ENCODE peak calls at places on chromosomes 3 and 15, in nine cellular contexts. Q is type B pancreatic cell, N is T-helper 9 cell, W is H54, B is hepatocyte, C is HS-27A, S is pancreas, K is immature natural killer cell, E is T-helper 2 cell. V is an unnamed sample.

GRCh38 chr15:26260517-26261133 is 397.5 kb upstream of the ATP10A start:
- DNase-seq in B (peak), C (no peak), E (peak), Q (no peak), S (peak), K (no peak), W (no peak), N (peak), V (no peak)

GRCh38 chr15:58229297-58229768 is 91.2 kb downstream of the AQP9 start:
- DNase-seq in E (no peak), N (no peak), K (no peak), B (no peak), S (no peak), Q (no peak), C (no peak), W (no peak), V (no peak)

GRCh38 chr15:101240364-101240763 is 11.5 kb downstream of the CHSY1 start:
- DNase-seq in W (no peak), Q (no peak), N (no peak), C (no peak), K (no peak), B (no peak), E (no peak), S (no peak), V (no peak)

GRCh38 chr3:131903988-131904415 is 130.8 kb downstream of the CPNE4 start:
- DNase-seq in S (no peak), B (peak), Q (no peak), K (no peak), W (peak), N (no peak), C (peak), E (no peak), V (no peak)

GRCh38 chr3:72658466-72659100 is 189.7 kb downstream of the SHQ1 start:
- DNase-seq in K (no peak), S (no peak), B (no peak), W (no peak), N (no peak), E (no peak), Q (no peak), C (no peak), V (no peak)

GRCh38 chr3:184636774-184637316 is 75.0 kb downstream of the MAGEF1 start:
- DNase-seq in W (peak), S (no peak), K (no peak), B (peak), N (no peak), Q (no peak), E (peak), C (peak), V (no peak)

GRCh38 chr3:9399746-9400145 is 2.3 kb downstream of the SETD5 start:
- DNase-seq in K (no peak), S (peak), W (peak), C (peak), Q (no peak), B (peak), N (no peak), E (peak), V (no peak)

GRCh38 chr15:88484781-88485246 is 17.3 kb downstream of the MRPS11 start:
- DNase-seq in B (peak), N (no peak), W (no peak), Q (no peak), S (no peak), E (no peak), C (no peak), K (no peak), V (no peak)

GRCh38 chr3:133880287-133880686 is 15.4 kb downstream of the RAB6B start:
- DNase-seq in C (no peak), K (no peak), S (no peak), B (no peak), N (no peak), Q (peak), E (no peak), W (no peak), V (no peak)

GRCh38 chr3:193744822-193745684 is 152.0 kb downstream of the OPA1 start:
- DNase-seq in N (no peak), W (no peak), E (no peak), Q (no peak), K (no peak), S (peak), C (no peak), B (peak), V (no peak)

GRCh38 chr15:31442203-31443090 is 115.8 kb downstream of the KLF13 start:
- DNase-seq in S (no peak), W (no peak), Q (no peak), B (peak), N (no peak), E (peak), C (peak), K (no peak), V (no peak)

GRCh38 chr3:145191543-145191942 is 969.4 kb downstream of the PLOD2 start:
- DNase-seq in Q (no peak), B (peak), N (no peak), S (no peak), C (no peak), W (no peak), K (no peak), E (no peak), V (no peak)

GRCh38 chr15:31101262-31102048 is at the start of gene TRPM1:
- DNase-seq in B (no peak), W (no peak), Q (no peak), C (no peak), N (no peak), K (no peak), S (no peak), E (no peak), V (no peak)

GRCh38 chr15:95162069-95162468 is 930.7 kb downstream of the MCTP2 start:
- DNase-seq in Q (no peak), N (no peak), E (no peak), S (no peak), K (no peak), W (no peak), B (no peak), C (no peak), V (no peak)

GRCh38 chr3:61537366-61537765 is 24.0 kb upstream of the PTPRG start:
- DNase-seq in C (no peak), S (no peak), E (no peak), K (no peak), N (no peak), B (peak), Q (no peak), W (no peak), V (no peak)

GRCh38 chr15:82986442-82986780 is 401 bp downstream of the RAMAC start:
- DNase-seq in N (no peak), E (peak), K (no peak), Q (no peak), S (no peak), B (no peak), W (no peak), C (no peak), V (no peak)

GRCh38 chr15:100224206-100225185 is 117.3 kb downstream of the ADAMTS17 start:
- DNase-seq in C (no peak), W (no peak), E (no peak), N (no peak), B (no peak), Q (no peak), K (no peak), S (no peak), V (no peak)

GRCh38 chr15:91942676-91943417 is 89.3 kb downstream of the SLCO3A1 start:
- DNase-seq in W (no peak), B (peak), K (peak), C (no peak), S (peak), N (peak), E (peak), Q (no peak), V (no peak)

GRCh38 chr3:177282028-177282655 is 84.9 kb upstream of the TBL1XR1 start:
- DNase-seq in K (no peak), B (no peak), Q (no peak), S (no peak), E (no peak), N (no peak), W (no peak), C (no peak), V (no peak)